ENCODE peak calls at places on chromosomes 4 and X, in ten cellular contexts. N, D, A, P, I, J, L, E, Q and T are unnamed samples.

GRCh38 chrX:13581554-13581953 is 12.2 kb downstream of the EGFL6 start:
- DNase-seq in N (no peak), D (no peak), A (no peak), P (no peak), I (no peak), J (no peak), L (no peak), E (no peak), Q (no peak), T (no peak)

GRCh38 chr4:8239661-8240060 is 29.9 kb upstream of the HTRA3 start:
- DNase-seq in N (no peak), D (no peak), A (no peak), P (no peak), I (no peak), J (no peak), L (no peak), E (peak), Q (no peak), T (no peak)

GRCh38 chr4:55321707-55322264 is 24.3 kb upstream of the SRD5A3 start:
- DNase-seq in N (no peak), D (peak), A (no peak), P (peak), I (peak), J (peak), L (peak), E (no peak), Q (no peak), T (no peak)

GRCh38 chr4:47829438-47829837 is 8.4 kb downstream of the CORIN start:
- DNase-seq in N (no peak), D (no peak), A (no peak), P (no peak), I (no peak), J (no peak), L (no peak), E (no peak), Q (no peak), T (no peak)

GRCh38 chr4:164383187-164384181 is 370.4 kb upstream of the SMIM31 start:
- DNase-seq in N (no peak), D (peak), A (no peak), P (peak), I (peak), J (peak), L (peak), E (peak), Q (no peak), T (no peak)

GRCh38 chrX:8724176-8724757 is 7.7 kb downstream of the ANOS1 start:
- DNase-seq in N (no peak), D (peak), A (no peak), P (no peak), I (no peak), J (no peak), L (no peak), E (no peak), Q (no peak), T (no peak)

GRCh38 chr4:2271279-2272025 is 9.5 kb upstream of the MXD4 start:
- DNase-seq in N (no peak), D (no peak), A (no peak), P (peak), I (no peak), J (no peak), L (no peak), E (peak), Q (no peak), T (no peak)

GRCh38 chrX:4239650-4240540 is 526.4 kb upstream of the PRKX start:
- DNase-seq in N (no peak), D (no peak), A (no peak), P (no peak), I (no peak), J (no peak), L (no peak), E (no peak), Q (peak), T (no peak)

GRCh38 chrX:136694491-136695087 is 46.6 kb downstream of the CD40LG start:
- DNase-seq in N (no peak), D (peak), A (no peak), P (no peak), I (peak), J (no peak), L (peak), E (no peak), Q (peak), T (no peak)

GRCh38 chr4:76634239-76634638 is 199.2 kb downstream of the SHROOM3 start:
- DNase-seq in N (peak), D (no peak), A (no peak), P (no peak), I (no peak), J (no peak), L (no peak), E (no peak), Q (no peak), T (no peak)

GRCh38 chr4:150348079-150348478 is 233.9 kb upstream of the MAB21L2 start:
- DNase-seq in N (no peak), D (no peak), A (no peak), P (no peak), I (no peak), J (no peak), L (no peak), E (no peak), Q (no peak), T (no peak)

GRCh38 chr4:7581477-7581876 is 146.7 kb upstream of the PSAPL1 start:
- DNase-seq in N (no peak), D (peak), A (no peak), P (no peak), I (peak), J (no peak), L (peak), E (no peak), Q (no peak), T (no peak)

GRCh38 chrX:134999469-134999868 is 8.7 kb downstream of the SMIM10 start:
- DNase-seq in N (no peak), D (peak), A (no peak), P (no peak), I (no peak), J (no peak), L (no peak), E (no peak), Q (no peak), T (no peak)

GRCh38 chr4:186936496-186937375 is 213.1 kb upstream of the FAT1 start:
- DNase-seq in N (no peak), D (no peak), A (no peak), P (no peak), I (no peak), J (no peak), L (no peak), E (no peak), Q (no peak), T (no peak)

GRCh38 chrX:71170660-71171059 is 26.0 kb downstream of the NLGN3 start:
- DNase-seq in N (no peak), D (peak), A (no peak), P (no peak), I (no peak), J (no peak), L (no peak), E (no peak), Q (no peak), T (no peak)

GRCh38 chr4:87211249-87211952 is 9.0 kb downstream of the KLHL8 start:
- DNase-seq in N (no peak), D (no peak), A (no peak), P (no peak), I (no peak), J (no peak), L (no peak), E (no peak), Q (no peak), T (no peak)

DNA sequence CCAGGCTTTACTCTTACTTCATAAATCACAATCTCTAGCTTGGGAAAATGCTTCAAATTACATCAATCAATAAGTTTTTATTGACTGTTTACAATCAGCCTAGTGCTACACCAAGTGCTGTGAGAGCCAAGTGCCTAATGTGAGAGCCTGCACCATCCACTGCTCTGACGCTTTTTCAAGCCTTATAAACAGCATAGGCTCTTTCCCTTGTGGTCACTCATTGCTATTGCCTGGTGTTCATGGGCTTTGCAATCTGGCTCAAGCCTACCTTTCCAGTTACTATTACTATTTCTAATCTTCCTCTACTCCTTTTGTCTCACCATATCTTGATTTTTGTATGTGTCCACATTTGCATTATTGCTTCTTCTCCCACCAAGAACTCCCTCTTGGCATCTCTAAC is 77.0 kb downstream of the REELD1 start:
- DNase-seq in N (no peak), D (peak), A (no peak), P (no peak), I (no peak), J (no peak), L (no peak), E (no peak), Q (no peak), T (no peak)
- H3K27ac ChIP-seq in N (no peak), D (no peak), A (no peak), P (no peak), I (no peak), J (no peak), L (no peak), E (no peak), Q (no peak), T (no peak)

GRCh38 chr4:155578219-155578618 is 88.4 kb upstream of the GUCY1A1 start:
- DNase-seq in N (no peak), D (no peak), A (no peak), P (no peak), I (no peak), J (no peak), L (no peak), E (no peak), Q (no peak), T (no peak)
- H3K27ac ChIP-seq in N (no peak), D (no peak), A (no peak), P (no peak), I (no peak), J (no peak), L (no peak), E (no peak), Q (no peak), T (no peak)

GRCh38 chr4:101022151-101023024 is 324.9 kb downstream of the PPP3CA start:
- DNase-seq in N (no peak), D (no peak), A (no peak), P (no peak), I (no peak), J (no peak), L (no peak), E (no peak), Q (no peak), T (no peak)

GRCh38 chr4:101018836-101019235 is 328.5 kb downstream of the PPP3CA start:
- DNase-seq in N (no peak), D (no peak), A (no peak), P (no peak), I (no peak), J (no peak), L (no peak), E (no peak), Q (peak), T (no peak)

GRCh38 chr4:101020956-101021355 is 326.4 kb downstream of the PPP3CA start:
- DNase-seq in N (peak), D (no peak), A (no peak), P (no peak), I (no peak), J (no peak), L (no peak), E (no peak), Q (peak), T (no peak)

GRCh38 chr4:101019941-101020401 is 327.4 kb downstream of the PPP3CA start:
- DNase-seq in N (no peak), D (peak), A (no peak), P (no peak), I (no peak), J (no peak), L (no peak), E (no peak), Q (peak), T (no peak)

GRCh38 chr4:101019313-101019712 is 328.0 kb downstream of the PPP3CA start:
- DNase-seq in N (no peak), D (no peak), A (no peak), P (no peak), I (no peak), J (no peak), L (no peak), E (no peak), Q (peak), T (no peak)
- H3K27ac ChIP-seq in N (no peak), D (peak), A (no peak), P (no peak), I (no peak), J (no peak), L (peak), E (no peak), Q (peak), T (peak)

DNA sequence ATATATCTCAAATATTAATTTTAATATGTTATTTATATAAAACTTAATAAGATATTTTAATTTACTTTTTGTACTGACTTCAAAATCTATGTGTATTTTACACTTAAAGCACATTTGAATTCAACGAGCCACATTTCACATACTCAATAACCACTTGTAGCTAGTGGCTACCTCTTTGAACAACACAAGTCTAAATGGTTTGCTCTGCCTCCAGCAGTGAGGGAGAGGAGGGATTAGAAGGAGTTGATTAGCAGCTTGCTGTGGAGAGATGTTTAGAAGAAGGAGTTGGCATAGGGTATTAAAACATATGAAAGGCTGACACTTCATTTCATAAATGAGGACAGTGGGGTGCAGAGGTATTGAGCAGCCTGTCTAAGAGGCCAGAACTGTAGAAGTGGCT is 124.0 kb downstream of the ARHGAP24 start:
- DNase-seq in N (no peak), D (no peak), A (no peak), P (no peak), I (no peak), J (no peak), L (no peak), E (no peak), Q (no peak), T (no peak)
- H3K27ac ChIP-seq in N (no peak), D (no peak), A (no peak), P (no peak), I (no peak), J (no peak), L (no peak), E (no peak), Q (no peak), T (no peak)

GRCh38 chr4:26217961-26218676 is 102.7 kb upstream of the RBPJ start:
- DNase-seq in N (no peak), D (no peak), A (no peak), P (peak), I (no peak), J (peak), L (no peak), E (no peak), Q (no peak), T (no peak)
- H3K27ac ChIP-seq in N (no peak), D (no peak), A (no peak), P (no peak), I (no peak), J (peak), L (no peak), E (peak), Q (no peak), T (no peak)